ENCODE peak calls at places on chromosomes 12 and 14, in five cellular contexts. K, A, D, R and L are unnamed samples.
A peak's percentile ranks its signal among the peaks of the same experiment; 100 is the strongest.

GRCh38 chr12:47534695-47535094 is 171.1 kb downstream of the RPAP3 start:
- DNase-seq in A (peak; percentile 32), D (no peak), R (peak; percentile 20), K (no peak), L (no peak)

GRCh38 chr12:117863004-117863709 is 105.6 kb downstream of the KSR2 start:
- DNase-seq in K (no peak), D (no peak), R (peak; percentile 16), A (no peak), L (no peak)

GRCh38 chr14:90276627-90277367 is 20.4 kb downstream of the PSMC1 start:
- DNase-seq in R (peak; percentile 48), D (peak; percentile 67), A (peak; percentile 13), K (peak; percentile 75), L (no peak)

GRCh38 chr12:70609739-70610491 is 27.3 kb downstream of the PTPRB start:
- DNase-seq in A (no peak), K (peak; percentile 89), R (peak; percentile 42), D (peak; percentile 84), L (no peak)

GRCh38 chr12:54977857-54978256 is 6.7 kb downstream of the TESPA1 start:
- DNase-seq in K (no peak), D (no peak), A (no peak), R (no peak), L (no peak)

GRCh38 chr14:25759251-25759650 is 709.3 kb upstream of the STXBP6 start:
- DNase-seq in K (no peak), D (no peak), R (no peak), A (no peak), L (no peak)

GRCh38 chr12:12482150-12482761 is 80.4 kb downstream of the DUSP16 start:
- DNase-seq in K (no peak), R (no peak), D (no peak), A (no peak), L (no peak)

GRCh38 chr14:90678846-90679362 is 137.3 kb downstream of the TTC7B start:
- DNase-seq in D (no peak), A (no peak), R (no peak), K (no peak), L (no peak)

GRCh38 chr12:3097186-3097804 is 20.1 kb downstream of the TSPAN9 start:
- DNase-seq in A (peak; percentile 75), R (peak; percentile 53), D (peak; percentile 84), K (peak; percentile 86), L (peak; percentile 12)

GRCh38 chr12:121165316-121165715 is 32.6 kb downstream of the P2RX7 start:
- DNase-seq in R (peak; percentile 92), D (no peak), A (no peak), K (no peak), L (no peak)

GRCh38 chr12:131671871-131672270 is 39.0 kb upstream of the SFSWAP start:
- DNase-seq in D (peak; percentile 57), R (no peak), K (peak; percentile 83), A (no peak), L (no peak)

GRCh38 chr12:104720346-104721064 is 237.6 kb downstream of the SLC41A2 start:
- DNase-seq in R (peak; percentile 81), K (no peak), D (peak; percentile 80), A (peak; percentile 47), L (no peak)

GRCh38 chr14:32430326-32430725 is 101.2 kb downstream of the AKAP6 start:
- DNase-seq in K (no peak), R (peak; percentile 92), A (peak; percentile 69), D (no peak), L (no peak)

GRCh38 chr12:124972211-124972610 is 16.7 kb downstream of the DHX37 start:
- DNase-seq in K (no peak), D (no peak), R (no peak), A (no peak), L (no peak)